ENCODE peak calls at places on chromosomes 5 and 9, in five cellular contexts. J, H, A, F and N are unnamed samples.

GRCh38 chr5:92908952-92909351 is 672.1 kb downstream of the NR2F1-AS1 start:
- DNase-seq in J (no peak), H (no peak), A (peak; percentile 23), F (no peak), N (no peak)

GRCh38 chr5:111512026-111512405 is 319 bp downstream of the STARD4 start:
- DNase-seq in J (no peak), H (no peak), A (peak; percentile 56), F (peak; percentile 37), N (peak; percentile 31)

GRCh38 chr9:99055384-99055783 is 49.5 kb upstream of the TGFBR1 start:
- DNase-seq in J (no peak), H (no peak), A (no peak), F (no peak), N (no peak)

GRCh38 chr9:34372598-34373011 is 4.1 kb downstream of the MYORG start:
- DNase-seq in J (no peak), H (peak; percentile 50), A (no peak), F (peak; percentile 98), N (no peak)

GRCh38 chr5:16992006-16992405 is 55.9 kb upstream of the MYO10 start:
- DNase-seq in J (no peak), H (no peak), A (peak; percentile 61), F (no peak), N (peak; percentile 71)

GRCh38 chr5:14775857-14776256 is 95.7 kb downstream of the ANKH start:
- DNase-seq in J (no peak), H (no peak), A (no peak), F (no peak), N (peak; percentile 42)

GRCh38 chr9:95096807-95097206 is 220.7 kb downstream of the FANCC start:
- DNase-seq in J (no peak), H (no peak), A (no peak), F (no peak), N (no peak)

GRCh38 chr5:375336-375920 is 53.9 kb downstream of the AHRR start:
- DNase-seq in J (no peak), H (peak; percentile 44), A (no peak), F (no peak), N (no peak)

GRCh38 chr9:20650313-20650712 is 28.0 kb upstream of the MLLT3 start:
- DNase-seq in J (no peak), H (no peak), A (no peak), F (no peak), N (no peak)

GRCh38 chr5:65811895-65812294 is 89.9 kb downstream of the NLN start:
- DNase-seq in J (no peak), H (no peak), A (peak; percentile 60), F (no peak), N (peak; percentile 56)

DNA sequence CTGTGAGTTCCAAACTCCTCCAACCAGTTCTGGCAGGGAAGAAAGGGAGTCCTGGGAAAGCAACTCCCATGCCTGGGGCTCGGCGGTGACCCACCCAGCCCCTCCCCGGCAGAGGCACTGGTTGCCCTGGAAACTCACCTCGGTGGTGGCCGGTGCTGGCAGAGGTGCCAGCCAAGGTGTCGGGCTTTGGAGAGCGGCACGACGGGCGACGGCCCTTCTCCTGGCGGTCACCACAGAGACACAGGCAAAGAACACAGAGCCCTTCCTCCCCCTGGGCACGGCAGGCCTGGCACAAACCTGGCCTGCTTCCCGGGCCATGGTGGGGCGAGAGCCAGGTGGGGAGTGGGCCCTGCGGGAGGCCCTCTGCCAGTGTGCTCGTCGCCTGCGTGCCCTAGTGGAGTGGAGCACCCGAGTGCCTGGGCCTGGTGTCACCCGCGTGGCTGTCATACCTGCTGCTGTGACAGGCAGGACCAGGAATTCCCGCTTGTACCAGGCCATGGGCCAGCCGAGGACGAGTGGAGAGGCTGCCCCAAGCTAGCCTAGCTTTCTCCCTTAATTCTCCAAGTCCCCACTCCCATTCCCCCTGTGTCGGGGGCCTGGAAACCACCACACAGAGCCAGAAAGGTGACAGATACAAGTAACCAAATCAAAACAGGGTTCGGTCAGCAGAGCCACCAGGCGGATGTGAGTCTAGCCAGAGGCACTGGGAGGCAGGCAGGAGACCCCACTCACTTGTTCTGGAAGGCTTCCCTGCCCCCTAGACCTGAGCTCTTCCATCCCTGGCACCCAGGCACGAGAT is 8.2 kb upstream of the RALGDS start:
- DNase-seq in J (no peak), H (no peak), A (no peak), F (peak; percentile 79), N (no peak)
- H3K9ac ChIP-seq in J (no peak overlapping the region), H (no peak overlapping the region), A (no peak overlapping the region), F (no peak overlapping the region), N (no peak overlapping the region)

GRCh38 chr9:89375181-89375760 is 57.0 kb downstream of the SECISBP2 start:
- DNase-seq in J (no peak), H (no peak), A (peak; percentile 28), F (no peak), N (no peak)
- H3K4me3 ChIP-seq in J (no peak overlapping the region), H (no peak overlapping the region), A (no peak overlapping the region), F (no peak overlapping the region), N (no peak overlapping the region)

GRCh38 chr5:176844706-176845391 is 34.5 kb downstream of the UNC5A start:
- DNase-seq in J (no peak), H (no peak), A (no peak), F (no peak), N (peak; percentile 16)
- H3K14ac ChIP-seq in J (peak overlapping the region; percentile 75), H (no peak overlapping the region), A (no peak overlapping the region), F (no peak overlapping the region), N (no peak overlapping the region)

GRCh38 chr5:175714686-175715085 is 56.8 kb downstream of the HRH2 start:
- DNase-seq in J (no peak), H (no peak), A (no peak), F (no peak), N (no peak)
- H3K9ac ChIP-seq in J (no peak overlapping the region), H (no peak overlapping the region), A (no peak overlapping the region), F (no peak overlapping the region), N (no peak overlapping the region)